ENCODE peak calls at places on chromosomes 2 and 18, in ten cellular contexts. One of them, this sample, is unnamed.

GRCh38 chr18:74623047-74623816 is 25.6 kb downstream of the ZNF407 start:
- DNase-seq in mammary epithelial cell: no peak
- DNase-seq in endothelial cell of umbilical vein: peak
- DNase-seq in HepG2: no peak
- DNase-seq in fibroblast of lung: peak
- DNase-seq in GM12878: no peak
- DNase-seq in PC-9: no peak
- DNase-seq in astrocyte: no peak
- DNase-seq in GM23248: peak
- DNase-seq in HCT116: peak
- DNase-seq in this sample: peak

GRCh38 chr2:151525872-151526271 is 116.2 kb downstream of the RIF1 start:
- DNase-seq in fibroblast of lung: no peak
- DNase-seq in astrocyte: no peak
- DNase-seq in HepG2: no peak
- DNase-seq in GM12878: no peak
- DNase-seq in endothelial cell of umbilical vein: no peak
- DNase-seq in HCT116: no peak
- DNase-seq in mammary epithelial cell: no peak
- DNase-seq in GM23248: no peak
- DNase-seq in PC-9: no peak
- DNase-seq in this sample: no peak

GRCh38 chr18:79413426-79413825 is 17.7 kb downstream of the NFATC1 start:
- DNase-seq in HepG2: no peak
- DNase-seq in fibroblast of lung: no peak
- DNase-seq in mammary epithelial cell: no peak
- DNase-seq in PC-9: no peak
- DNase-seq in GM23248: no peak
- DNase-seq in HCT116: no peak
- DNase-seq in GM12878: no peak
- DNase-seq in endothelial cell of umbilical vein: no peak
- DNase-seq in astrocyte: no peak
- DNase-seq in this sample: no peak

GRCh38 chr2:234494361-234495075 is 2.4 kb downstream of the ARL4C start:
- DNase-seq in astrocyte: peak
- DNase-seq in mammary epithelial cell: peak
- DNase-seq in endothelial cell of umbilical vein: peak
- DNase-seq in HCT116: no peak
- DNase-seq in GM12878: no peak
- DNase-seq in fibroblast of lung: peak
- DNase-seq in PC-9: peak
- DNase-seq in GM23248: peak
- DNase-seq in HepG2: no peak
- DNase-seq in this sample: peak

GRCh38 chr2:199704358-199705238 is 146.4 kb downstream of the FTCDNL1 start:
- DNase-seq in endothelial cell of umbilical vein: peak
- DNase-seq in HepG2: peak
- DNase-seq in PC-9: no peak
- DNase-seq in GM23248: peak
- DNase-seq in GM12878: no peak
- DNase-seq in astrocyte: no peak
- DNase-seq in HCT116: peak
- DNase-seq in mammary epithelial cell: peak
- DNase-seq in fibroblast of lung: peak
- DNase-seq in this sample: peak

GRCh38 chr2:68653034-68653433 is 9.7 kb downstream of the PROKR1 start:
- DNase-seq in fibroblast of lung: no peak
- DNase-seq in endothelial cell of umbilical vein: no peak
- DNase-seq in mammary epithelial cell: no peak
- DNase-seq in HepG2: no peak
- DNase-seq in GM12878: no peak
- DNase-seq in astrocyte: peak
- DNase-seq in HCT116: no peak
- DNase-seq in PC-9: no peak
- DNase-seq in GM23248: no peak
- DNase-seq in this sample: no peak

GRCh38 chr2:156429211-156429610 is 7.0 kb upstream of the GPD2 start:
- DNase-seq in astrocyte: no peak
- DNase-seq in GM23248: no peak
- DNase-seq in fibroblast of lung: peak
- DNase-seq in GM12878: no peak
- DNase-seq in PC-9: no peak
- DNase-seq in endothelial cell of umbilical vein: peak
- DNase-seq in HCT116: no peak
- DNase-seq in mammary epithelial cell: no peak
- DNase-seq in HepG2: no peak
- DNase-seq in this sample: no peak

GRCh38 chr2:7448578-7449264 is 531.5 kb downstream of the RNF144A start:
- DNase-seq in HCT116: no peak
- DNase-seq in GM23248: no peak
- DNase-seq in PC-9: no peak
- DNase-seq in endothelial cell of umbilical vein: no peak
- DNase-seq in HepG2: no peak
- DNase-seq in astrocyte: no peak
- DNase-seq in fibroblast of lung: no peak
- DNase-seq in mammary epithelial cell: no peak
- DNase-seq in GM12878: no peak
- DNase-seq in this sample: no peak

GRCh38 chr2:151638188-151638933 is 95.9 kb downstream of the NEB start:
- DNase-seq in GM12878: peak
- DNase-seq in GM23248: peak
- DNase-seq in astrocyte: no peak
- DNase-seq in PC-9: no peak
- DNase-seq in mammary epithelial cell: no peak
- DNase-seq in HCT116: no peak
- DNase-seq in HepG2: peak
- DNase-seq in endothelial cell of umbilical vein: peak
- DNase-seq in fibroblast of lung: peak
- DNase-seq in this sample: peak

GRCh38 chr18:32920796-32921787 is 148.3 kb upstream of the KLHL14 start:
- DNase-seq in PC-9: peak
- DNase-seq in GM23248: peak
- DNase-seq in endothelial cell of umbilical vein: peak
- DNase-seq in HCT116: no peak
- DNase-seq in GM12878: no peak
- DNase-seq in astrocyte: peak
- DNase-seq in HepG2: peak
- DNase-seq in fibroblast of lung: peak
- DNase-seq in mammary epithelial cell: peak
- DNase-seq in this sample: no peak

GRCh38 chr18:11497585-11497984 is 111.8 kb upstream of the SLC35G4 start:
- DNase-seq in GM23248: peak
- DNase-seq in PC-9: no peak
- DNase-seq in mammary epithelial cell: peak
- DNase-seq in astrocyte: no peak
- DNase-seq in endothelial cell of umbilical vein: no peak
- DNase-seq in HepG2: peak
- DNase-seq in fibroblast of lung: peak
- DNase-seq in GM12878: no peak
- DNase-seq in HCT116: no peak
- DNase-seq in this sample: no peak

GRCh38 chr2:9474361-9475117 is at the start of gene IAH1:
- DNase-seq in fibroblast of lung: peak
- DNase-seq in PC-9: no peak
- DNase-seq in GM23248: peak
- DNase-seq in mammary epithelial cell: peak
- DNase-seq in HCT116: no peak
- DNase-seq in HepG2: no peak
- DNase-seq in endothelial cell of umbilical vein: peak
- DNase-seq in GM12878: no peak
- DNase-seq in astrocyte: peak
- DNase-seq in this sample: no peak

GRCh38 chr18:22385718-22386117 is 32.0 kb downstream of the CTAGE1 start:
- DNase-seq in endothelial cell of umbilical vein: peak
- DNase-seq in GM23248: peak
- DNase-seq in HCT116: no peak
- DNase-seq in mammary epithelial cell: peak
- DNase-seq in PC-9: peak
- DNase-seq in GM12878: no peak
- DNase-seq in HepG2: no peak
- DNase-seq in fibroblast of lung: peak
- DNase-seq in astrocyte: peak
- DNase-seq in this sample: no peak

GRCh38 chr2:1559589-1560175 is 146.4 kb downstream of the TPO start:
- DNase-seq in HCT116: no peak
- DNase-seq in mammary epithelial cell: no peak
- DNase-seq in endothelial cell of umbilical vein: no peak
- DNase-seq in PC-9: no peak
- DNase-seq in GM12878: no peak
- DNase-seq in astrocyte: no peak
- DNase-seq in fibroblast of lung: no peak
- DNase-seq in HepG2: no peak
- DNase-seq in GM23248: no peak
- DNase-seq in this sample: no peak

GRCh38 chr2:1563084-1563857 is 150.0 kb downstream of the TPO start:
- DNase-seq in endothelial cell of umbilical vein: no peak
- DNase-seq in GM12878: no peak
- DNase-seq in GM23248: no peak
- DNase-seq in astrocyte: no peak
- DNase-seq in fibroblast of lung: no peak
- DNase-seq in HCT116: no peak
- DNase-seq in mammary epithelial cell: no peak
- DNase-seq in HepG2: no peak
- DNase-seq in PC-9: no peak
- DNase-seq in this sample: no peak

GRCh38 chr2:1563943-1564342 is 150.7 kb downstream of the TPO start:
- DNase-seq in fibroblast of lung: no peak
- DNase-seq in mammary epithelial cell: no peak
- DNase-seq in GM23248: no peak
- DNase-seq in HCT116: no peak
- DNase-seq in endothelial cell of umbilical vein: no peak
- DNase-seq in GM12878: no peak
- DNase-seq in astrocyte: no peak
- DNase-seq in HepG2: no peak
- DNase-seq in PC-9: no peak
- DNase-seq in this sample: no peak

GRCh38 chr2:1561259-1561658 is 148.0 kb downstream of the TPO start:
- DNase-seq in mammary epithelial cell: no peak
- DNase-seq in endothelial cell of umbilical vein: no peak
- DNase-seq in GM23248: no peak
- DNase-seq in HCT116: no peak
- DNase-seq in HepG2: no peak
- DNase-seq in astrocyte: no peak
- DNase-seq in GM12878: no peak
- DNase-seq in PC-9: no peak
- DNase-seq in fibroblast of lung: no peak
- DNase-seq in this sample: no peak

DNA sequence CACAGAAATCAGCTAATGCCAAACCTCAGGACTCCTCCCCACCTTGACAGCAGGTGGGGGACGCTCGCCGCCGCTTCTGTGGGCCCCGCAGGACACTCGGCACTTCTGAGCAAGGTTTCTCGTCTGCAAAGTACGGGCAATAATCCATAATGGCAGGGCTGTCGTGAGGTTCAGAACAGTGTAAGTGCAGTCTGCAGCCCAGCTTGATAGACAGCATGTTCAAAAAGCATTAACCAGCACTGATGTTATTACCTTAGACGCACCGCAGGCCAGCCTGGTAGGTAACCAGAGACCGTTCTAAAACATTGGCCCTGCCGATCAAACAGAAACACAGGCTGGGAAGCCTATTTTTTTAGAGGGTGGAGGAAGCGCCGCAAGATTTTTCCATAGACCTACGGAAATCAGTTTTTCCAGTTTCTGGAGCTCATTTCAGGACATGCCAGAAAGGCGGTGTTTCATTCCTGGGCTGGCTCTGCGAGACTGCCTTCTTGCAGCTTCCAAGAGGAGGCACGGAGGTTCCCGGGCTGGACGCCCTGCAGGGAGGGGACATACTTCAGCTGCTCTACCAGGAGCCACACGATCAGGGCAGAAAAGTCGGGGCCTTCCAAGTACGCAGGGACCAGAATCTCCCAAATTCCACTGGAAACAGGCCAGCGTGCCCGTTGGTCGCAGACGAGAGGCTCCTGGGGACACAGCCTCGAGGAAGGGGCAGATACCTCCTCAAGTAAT is 148.7 kb downstream of the TPO start:
- DNase-seq in fibroblast of lung: no peak
- DNase-seq in HepG2: no peak
- DNase-seq in GM23248: peak
- DNase-seq in HCT116: no peak
- DNase-seq in GM12878: no peak
- DNase-seq in astrocyte: no peak
- DNase-seq in mammary epithelial cell: no peak
- DNase-seq in PC-9: no peak
- DNase-seq in endothelial cell of umbilical vein: no peak
- DNase-seq in this sample: no peak
- TF ChIP-seq EZH2 in fibroblast of lung: no peak
- TF ChIP-seq EZH2 in HepG2: peak
- TF ChIP-seq EZH2 in GM23248: no peak
- TF ChIP-seq EZH2 in HCT116: no peak
- TF ChIP-seq EZH2 in GM12878: no peak
- TF ChIP-seq EZH2 in astrocyte: no peak
- TF ChIP-seq EZH2 in mammary epithelial cell: no peak
- TF ChIP-seq EZH2 in PC-9: no peak
- TF ChIP-seq EZH2 in endothelial cell of umbilical vein: no peak
- TF ChIP-seq EZH2 in this sample: no peak

GRCh38 chr18:15198116-15198389 is 450.1 kb downstream of the ANKRD30B start:
- DNase-seq in HCT116: no peak
- DNase-seq in GM12878: no peak
- DNase-seq in astrocyte: no peak
- DNase-seq in fibroblast of lung: no peak
- DNase-seq in PC-9: no peak
- DNase-seq in mammary epithelial cell: no peak
- DNase-seq in HepG2: no peak
- DNase-seq in endothelial cell of umbilical vein: no peak
- DNase-seq in GM23248: peak
- DNase-seq in this sample: no peak
- TF ChIP-seq EZH2 in HCT116: no peak
- TF ChIP-seq EZH2 in GM12878: no peak
- TF ChIP-seq EZH2 in astrocyte: no peak
- TF ChIP-seq EZH2 in fibroblast of lung: no peak
- TF ChIP-seq EZH2 in PC-9: no peak
- TF ChIP-seq EZH2 in mammary epithelial cell: no peak
- TF ChIP-seq EZH2 in HepG2: no peak
- TF ChIP-seq EZH2 in endothelial cell of umbilical vein: no peak
- TF ChIP-seq EZH2 in GM23248: peak
- TF ChIP-seq EZH2 in this sample: no peak

DNA sequence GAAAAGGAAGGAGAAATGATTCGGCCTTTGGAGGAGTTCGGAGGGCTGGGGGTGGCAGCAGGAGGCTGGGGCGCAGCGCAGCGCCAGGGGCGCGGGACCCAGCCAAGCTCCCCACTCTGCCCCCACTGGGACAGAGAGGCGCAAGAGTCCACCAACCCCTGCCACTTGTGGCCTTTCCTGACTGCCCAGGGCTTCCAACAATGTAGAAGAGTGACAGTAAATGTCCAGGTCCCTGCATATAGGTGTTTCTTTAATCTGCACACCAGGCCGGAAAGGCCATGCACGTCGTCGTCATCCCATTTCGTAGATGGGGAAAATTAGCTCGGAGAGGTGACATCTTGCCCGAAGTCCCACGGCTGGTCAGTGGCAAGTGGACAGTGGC is 96.6 kb downstream of the INHBB start:
- DNase-seq in GM23248: no peak
- DNase-seq in HepG2: no peak
- DNase-seq in HCT116: no peak
- DNase-seq in mammary epithelial cell: no peak
- DNase-seq in endothelial cell of umbilical vein: no peak
- DNase-seq in fibroblast of lung: no peak
- DNase-seq in PC-9: no peak
- DNase-seq in GM12878: no peak
- DNase-seq in astrocyte: no peak
- DNase-seq in this sample: no peak
- TF ChIP-seq EZH2 in GM23248: peak
- TF ChIP-seq EZH2 in HepG2: no peak
- TF ChIP-seq EZH2 in HCT116: no peak
- TF ChIP-seq EZH2 in mammary epithelial cell: no peak
- TF ChIP-seq EZH2 in endothelial cell of umbilical vein: peak
- TF ChIP-seq EZH2 in fibroblast of lung: peak
- TF ChIP-seq EZH2 in PC-9: no peak
- TF ChIP-seq EZH2 in GM12878: no peak
- TF ChIP-seq EZH2 in astrocyte: peak
- TF ChIP-seq EZH2 in this sample: no peak

GRCh38 chr2:63048367-63049171 is 2.1 kb upstream of the OTX1 start:
- DNase-seq in endothelial cell of umbilical vein: peak
- DNase-seq in GM23248: no peak
- DNase-seq in HCT116: no peak
- DNase-seq in HepG2: no peak
- DNase-seq in PC-9: no peak
- DNase-seq in mammary epithelial cell: no peak
- DNase-seq in astrocyte: no peak
- DNase-seq in GM12878: no peak
- DNase-seq in fibroblast of lung: no peak
- DNase-seq in this sample: no peak
- TF ChIP-seq EZH2 in endothelial cell of umbilical vein: peak
- TF ChIP-seq EZH2 in GM23248: peak
- TF ChIP-seq EZH2 in HCT116: no peak
- TF ChIP-seq EZH2 in HepG2: no peak
- TF ChIP-seq EZH2 in PC-9: no peak
- TF ChIP-seq EZH2 in mammary epithelial cell: no peak
- TF ChIP-seq EZH2 in astrocyte: peak
- TF ChIP-seq EZH2 in GM12878: no peak
- TF ChIP-seq EZH2 in fibroblast of lung: peak
- TF ChIP-seq EZH2 in this sample: no peak

This sample was measured in DND-41.